ENCODE peak calls at places on chromosomes 5 and 9, in eight cellular contexts. X is AG04450, A is pancreas, P is adrenal gland, M is thyroid gland, E is cardiac muscle cell, Y is gastrocnemius medialis, G is OCI-LY7. C is an unnamed sample.

GRCh38 chr5:170523129-170523497 is 19.3 kb downstream of the KCNIP1 start:
- DNase-seq in P (peak; percentile 12), A (no peak), E (peak; percentile 62), X (no peak), G (no peak), Y (no peak), M (peak; percentile 60), C (no peak)

GRCh38 chr5:57956606-57957005 is 474.0 kb upstream of the ACTBL2 start:
- DNase-seq in M (no peak), E (no peak), A (no peak), X (no peak), P (no peak), Y (no peak), G (no peak), C (no peak)

GRCh38 chr9:20980713-20981481 is 50.5 kb downstream of the HACD4 start:
- DNase-seq in Y (no peak), E (peak; percentile 43), G (peak; percentile 45), X (peak; percentile 79), M (peak; percentile 12), P (peak; percentile 53), A (no peak), C (no peak)

GRCh38 chr5:177389368-177390169 is 5.3 kb downstream of the SLC34A1 start:
- DNase-seq in G (peak; percentile 84), Y (no peak), P (peak; percentile 27), X (peak; percentile 82), A (no peak), M (no peak), E (peak; percentile 67), C (peak; percentile 41)

GRCh38 chr5:88660326-88660946 is 222.5 kb downstream of the MEF2C start:
- DNase-seq in E (peak; percentile 29), G (peak; percentile 13), X (no peak), M (no peak), P (peak; percentile 67), Y (no peak), A (no peak), C (no peak)

GRCh38 chr5:33583332-33583731 is 142.6 kb downstream of the TARS1 start:
- DNase-seq in Y (no peak), M (no peak), G (no peak), X (no peak), P (no peak), E (no peak), A (no peak), C (no peak)

GRCh38 chr5:140214831-140215230 is 39.8 kb downstream of the CYSTM1 start:
- DNase-seq in E (peak; percentile 84), X (peak; percentile 67), P (no peak), G (no peak), M (no peak), Y (peak; percentile 74), A (peak; percentile 56), C (no peak)

GRCh38 chr5:171055881-171056454 is 194.2 kb downstream of the RANBP17 start:
- DNase-seq in Y (no peak), P (no peak), X (no peak), A (no peak), M (no peak), E (no peak), G (peak; percentile 7), C (no peak)

GRCh38 chr5:21680196-21680595 is 1172.9 kb downstream of the CDH12 start:
- DNase-seq in P (peak; percentile 86), E (peak; percentile 85), M (no peak), A (no peak), G (no peak), X (peak; percentile 72), Y (no peak), C (no peak)

GRCh38 chr9:114112778-114113585 is 13.9 kb upstream of the KIF12 start:
- DNase-seq in A (no peak), Y (peak; percentile 76), M (peak; percentile 86), X (peak; percentile 29), E (peak; percentile 76), G (no peak), P (peak; percentile 90), C (no peak)

GRCh38 chr9:16679327-16679821 is 191.1 kb downstream of the BNC2 start:
- DNase-seq in M (no peak), P (no peak), Y (no peak), A (no peak), X (no peak), G (no peak), E (no peak), C (no peak)

GRCh38 chr9:137042751-137043727 is 2.9 kb downstream of the NPDC1 start:
- DNase-seq in E (no peak), Y (no peak), G (no peak), M (no peak), P (no peak), X (no peak), A (no peak), C (no peak)
- H3K27ac ChIP-seq in E (no peak overlapping the region), Y (peak overlapping the region; percentile 68), G (no peak overlapping the region), M (no peak overlapping the region), P (peak overlapping the region; percentile 42), X (no peak overlapping the region), A (peak overlapping the region; percentile 63), C (no peak overlapping the region)

GRCh38 chr9:98836206-98836605 is 28.7 kb downstream of the GALNT12 start:
- DNase-seq in A (no peak), X (no peak), E (no peak), Y (no peak), G (no peak), M (no peak), P (no peak), C (no peak)
- H3K4me3 ChIP-seq in A (no peak overlapping the region), X (no peak overlapping the region), E (no peak overlapping the region), Y (no peak overlapping the region), G (no peak overlapping the region), M (no peak overlapping the region), P (no peak overlapping the region), C (no peak overlapping the region)

GRCh38 chr5:59783264-59783663 is 110.3 kb downstream of the PDE4D start:
- DNase-seq in G (no peak), A (no peak), P (no peak), E (no peak), X (no peak), Y (no peak), M (no peak), C (no peak)
- H3K27ac ChIP-seq in G (no peak overlapping the region), A (no peak overlapping the region), P (no peak overlapping the region), E (no peak overlapping the region), X (no peak overlapping the region), Y (no peak overlapping the region), M (no peak overlapping the region), C (no peak overlapping the region)

DNA sequence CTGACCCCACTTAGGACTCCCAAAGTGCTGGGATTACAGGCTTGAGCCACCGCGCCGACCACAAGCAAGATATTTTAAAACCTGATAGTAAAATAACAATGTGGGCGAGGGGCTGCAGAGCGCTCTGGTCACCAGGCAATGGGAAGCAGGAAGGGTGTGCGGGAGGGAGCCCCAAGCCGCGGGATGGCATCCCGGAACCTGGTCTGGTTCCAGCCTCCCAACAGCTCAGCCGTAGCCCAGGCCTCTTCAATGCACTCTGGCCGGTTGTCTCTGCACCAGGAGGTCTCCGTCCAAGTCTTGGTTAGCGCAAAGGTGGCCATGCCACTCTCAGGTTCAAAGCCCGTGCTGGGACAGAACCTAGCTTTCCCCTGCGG is 694 bp upstream of the UAP1L1 start:
- DNase-seq in P (no peak), M (peak; percentile 34), A (no peak), G (no peak), E (no peak), Y (no peak), X (no peak), C (no peak)
- H3K4me3 ChIP-seq in P (no peak overlapping the region), M (peak overlapping the region; percentile 68), A (no peak overlapping the region), G (peak overlapping the region; percentile 72), E (peak overlapping the region; percentile 40), Y (peak overlapping the region; percentile 64), X (peak overlapping the region; percentile 51), C (no peak overlapping the region)

DNA sequence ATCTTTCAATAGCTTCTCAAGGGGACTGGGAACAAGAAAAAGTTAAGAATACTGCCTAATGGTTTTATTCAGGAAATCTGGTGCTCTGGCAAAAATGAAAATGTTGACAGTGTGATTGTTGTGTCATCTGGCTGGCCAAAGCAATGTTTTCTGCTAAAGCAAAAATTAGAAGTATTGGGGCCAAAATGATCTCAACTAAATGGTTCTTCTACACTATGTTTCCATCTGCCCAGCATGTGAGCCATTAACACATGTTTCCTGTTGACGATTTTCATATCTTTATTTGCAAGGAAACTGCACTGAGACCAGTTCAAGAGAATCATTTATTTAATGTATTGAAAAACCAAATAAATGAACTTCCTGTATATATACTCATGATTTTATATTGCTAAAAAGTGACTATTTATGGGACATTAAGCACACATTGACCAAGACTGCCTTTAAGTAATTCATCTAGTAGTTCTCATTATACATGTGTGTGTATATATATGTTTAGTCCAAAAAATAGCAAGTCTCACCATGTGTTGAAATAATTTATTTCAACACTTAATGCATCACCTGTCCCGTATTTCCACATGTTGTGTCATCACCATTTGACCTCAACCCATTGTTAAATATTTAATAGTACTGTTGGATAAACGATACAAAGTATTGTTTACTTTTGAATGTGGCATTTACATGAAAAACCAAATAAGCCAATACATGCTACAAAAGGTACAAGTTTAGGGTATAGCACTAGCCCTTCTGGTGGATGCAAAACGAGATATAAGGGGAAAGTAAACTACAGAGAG is 7.5 kb upstream of the FST start:
- DNase-seq in X (no peak), E (no peak), Y (no peak), A (no peak), M (no peak), P (no peak), G (no peak), C (no peak)
- H3K27ac ChIP-seq in X (no peak overlapping the region), E (no peak overlapping the region), Y (no peak overlapping the region), A (no peak overlapping the region), M (no peak overlapping the region), P (no peak overlapping the region), G (no peak overlapping the region), C (no peak overlapping the region)

DNA sequence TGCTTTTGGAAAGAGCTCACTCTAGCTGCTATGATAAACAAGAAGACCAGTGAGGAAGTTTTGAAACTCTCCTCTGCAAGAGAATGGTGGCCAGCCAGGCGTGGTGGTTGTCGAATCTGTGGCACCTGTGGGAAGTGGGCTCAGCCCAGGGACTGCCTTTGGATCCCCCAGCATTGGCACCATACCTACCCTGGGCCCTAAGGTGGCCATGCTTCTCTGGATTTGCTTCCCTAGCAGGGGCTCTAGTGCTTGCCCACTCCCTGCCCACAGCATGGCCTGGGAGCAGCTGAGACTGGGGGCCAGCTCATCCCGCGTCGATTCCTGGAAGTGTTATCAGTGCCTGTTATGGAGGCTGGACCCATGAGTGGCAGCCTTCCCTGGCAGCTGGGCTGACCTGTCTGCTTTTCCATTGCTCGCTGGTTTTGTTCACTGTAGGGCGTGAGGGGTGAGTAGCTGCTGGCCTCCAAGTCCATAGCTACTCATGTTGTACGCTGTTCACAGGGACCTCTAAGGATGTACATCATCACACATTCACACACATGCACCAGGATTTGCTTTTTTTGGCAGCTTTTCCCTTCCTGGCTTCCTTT is 2.3 kb downstream of the SLC22A4 start:
- DNase-seq in X (no peak), E (peak; percentile 75), M (no peak), G (no peak), A (no peak), P (no peak), Y (no peak), C (no peak)
- H3K4me3 ChIP-seq in X (no peak overlapping the region), E (no peak overlapping the region), M (no peak overlapping the region), G (no peak overlapping the region), A (no peak overlapping the region), P (no peak overlapping the region), Y (no peak overlapping the region), C (no peak overlapping the region)

DNA sequence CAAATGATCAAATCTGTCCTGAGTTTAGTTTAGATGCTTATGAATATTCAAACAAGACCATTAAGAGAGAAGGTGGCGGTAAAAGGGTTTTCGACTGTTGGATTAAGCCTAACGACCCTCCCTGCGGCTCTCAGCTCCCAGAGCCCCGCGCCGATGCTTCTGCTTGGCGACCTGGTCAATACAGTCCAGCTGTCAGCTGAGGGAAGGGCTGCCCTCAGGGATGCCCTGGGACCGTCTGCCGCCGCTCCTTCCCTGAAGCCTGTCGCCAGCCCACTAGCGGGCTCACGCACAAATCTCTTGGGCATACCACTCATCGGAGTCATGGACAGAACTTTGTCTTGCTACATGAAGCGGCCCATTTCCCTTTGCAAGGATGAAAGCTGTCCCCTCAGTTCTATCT is 136.6 kb upstream of the RAPGEF1 start:
- DNase-seq in X (no peak), M (no peak), E (no peak), A (no peak), Y (no peak), P (no peak), G (no peak), C (no peak)
- H3K27ac ChIP-seq in X (no peak overlapping the region), M (no peak overlapping the region), E (no peak overlapping the region), A (no peak overlapping the region), Y (no peak overlapping the region), P (no peak overlapping the region), G (no peak overlapping the region), C (no peak overlapping the region)

C was measured in naive thymus-derived CD4-positive, alpha-beta T cell.